ENCODE peak calls at places on chromosomes 2 and 18, in seven cellular contexts. O, Q, Y, D, X, F and T are unnamed samples.

GRCh38 chr2:152542995-152543481 is 174.2 kb downstream of the PRPF40A start:
- DNase-seq in F (peak), Y (peak), X (no peak), O (peak), Q (peak), D (no peak), T (peak)

GRCh38 chr2:12965540-12966269 is 249.0 kb downstream of the TRIB2 start:
- DNase-seq in F (peak), Q (peak), D (no peak), O (peak), Y (no peak), X (no peak), T (no peak)

GRCh38 chr18:41146301-41146700 is 808.7 kb upstream of the PIK3C3 start:
- DNase-seq in D (no peak), O (no peak), Q (no peak), X (no peak), Y (no peak), F (peak), T (no peak)

GRCh38 chr2:219662566-219662965 is 35.1 kb downstream of the SLC4A3 start:
- DNase-seq in O (no peak), Y (no peak), Q (no peak), D (peak), F (peak), X (no peak), T (peak)

GRCh38 chr2:160336091-160336490 is 136.0 kb upstream of the ITGB6 start:
- DNase-seq in O (peak), F (peak), X (no peak), D (no peak), Q (peak), Y (no peak), T (no peak)

GRCh38 chr18:48794251-48794970 is 156.4 kb downstream of the SMAD7 start:
- DNase-seq in Y (no peak), O (no peak), Q (no peak), F (no peak), D (no peak), X (no peak), T (no peak)

GRCh38 chr2:112884869-112885502 is 26.0 kb upstream of the IL37 start:
- DNase-seq in X (peak), Y (peak), F (peak), D (peak), O (no peak), Q (no peak), T (peak)

GRCh38 chr18:79394438-79395307 is 1.1 kb upstream of the NFATC1 start:
- DNase-seq in D (no peak), X (peak), Y (no peak), O (peak), F (peak), Q (peak), T (peak)

GRCh38 chr2:126634273-126634861 is 21.6 kb upstream of the GYPC start:
- DNase-seq in X (peak), Y (no peak), Q (no peak), D (peak), F (peak), O (peak), T (peak)

GRCh38 chr2:231597627-231598026 is 5.0 kb downstream of the TEX44 start:
- DNase-seq in Q (no peak), O (no peak), X (no peak), F (no peak), D (no peak), Y (no peak), T (peak)

GRCh38 chr18:79388043-79388442 is 7.7 kb upstream of the NFATC1 start:
- DNase-seq in Y (no peak), Q (no peak), O (no peak), D (no peak), X (no peak), F (no peak), T (no peak)

GRCh38 chr2:240650254-240650965 is 25.1 kb downstream of the GPR35 start:
- DNase-seq in O (no peak), X (peak), Y (no peak), F (no peak), Q (no peak), D (no peak), T (no peak)

GRCh38 chr2:224395646-224396390 is 6.1 kb downstream of the FAM124B start:
- DNase-seq in X (no peak), O (no peak), D (no peak), Y (no peak), Q (no peak), F (no peak), T (no peak)

GRCh38 chr2:32977228-32977758 is 30.5 kb downstream of the LTBP1 start:
- DNase-seq in O (no peak), X (no peak), D (no peak), F (no peak), Q (no peak), Y (no peak), T (no peak)

GRCh38 chr2:165687376-165687775 is 106.7 kb downstream of the GALNT3 start:
- DNase-seq in O (no peak), X (no peak), Q (no peak), D (no peak), Y (no peak), F (no peak), T (no peak)

GRCh38 chr2:11370377-11371098 is 26.1 kb upstream of the ROCK2 start:
- DNase-seq in F (no peak), X (no peak), Q (no peak), Y (no peak), D (no peak), O (peak), T (no peak)

GRCh38 chr18:63074987-63075404 is 244.6 kb downstream of the BCL2 start:
- DNase-seq in O (peak), F (peak), Q (peak), Y (peak), D (peak), X (peak), T (peak)

GRCh38 chr2:214378455-214379103 is 32.3 kb upstream of the VWC2L start:
- DNase-seq in Y (no peak), X (no peak), Q (no peak), F (peak), D (peak), O (no peak), T (no peak)

GRCh38 chr18:46039967-46040746 is 31.9 kb downstream of the PSTPIP2 start:
- DNase-seq in F (peak), O (no peak), Y (no peak), Q (no peak), D (no peak), X (no peak), T (no peak)

GRCh38 chr2:23351388-23352141 is 33.4 kb upstream of the KLHL29 start:
- DNase-seq in Q (peak), Y (peak), O (peak), F (peak), D (peak), X (peak), T (peak)

GRCh38 chr2:100365434-100365833 is 43.1 kb upstream of the LONRF2 start:
- DNase-seq in O (peak), Y (no peak), D (no peak), F (no peak), X (no peak), Q (peak), T (peak)

GRCh38 chr2:209463835-209464234 is 40.0 kb downstream of the MAP2 start:
- DNase-seq in D (no peak), O (no peak), Y (no peak), X (no peak), Q (no peak), F (no peak), T (no peak)

GRCh38 chr2:1731963-1732768 is 12.1 kb downstream of the PXDN start:
- DNase-seq in F (no peak), Q (peak), X (no peak), D (peak), Y (no peak), O (peak), T (no peak)

GRCh38 chr2:58834404-58834803 is 593.3 kb upstream of the FANCL start:
- DNase-seq in Y (peak), F (peak), X (peak), D (peak), O (peak), Q (peak), T (no peak)

GRCh38 chr2:1154710-1155594 is 204.3 kb downstream of the SNTG2 start:
- DNase-seq in X (no peak), Q (no peak), F (no peak), D (no peak), Y (no peak), O (no peak), T (no peak)

GRCh38 chr18:6543330-6543908 is 128.7 kb upstream of the L3MBTL4 start:
- DNase-seq in Y (no peak), F (peak), D (no peak), X (no peak), Q (peak), O (peak), T (no peak)

GRCh38 chr2:233358335-233358734 is 4.0 kb downstream of the DGKD start:
- DNase-seq in O (no peak), X (no peak), D (no peak), Q (no peak), F (no peak), Y (no peak), T (no peak)

GRCh38 chr2:156087875-156088274 is 244.6 kb downstream of the NR4A2 start:
- DNase-seq in X (no peak), Y (no peak), Q (peak), O (no peak), D (no peak), F (no peak), T (no peak)

GRCh38 chr2:120313695-120314615 is 32.0 kb upstream of the INHBB start:
- DNase-seq in Y (no peak), D (no peak), X (no peak), F (no peak), O (no peak), Q (no peak), T (no peak)

GRCh38 chr2:28626891-28627421 is 124.7 kb upstream of the PPP1CB start:
- DNase-seq in Y (no peak), D (no peak), X (no peak), O (peak), Q (peak), F (no peak), T (no peak)

GRCh38 chr18:49041677-49042570 is 91.2 kb upstream of the SMAD7 start:
- DNase-seq in Q (peak), O (peak), D (peak), X (no peak), Y (no peak), F (peak), T (peak)

GRCh38 chr2:189024861-189025618 is 50.9 kb downstream of the COL3A1 start:
- DNase-seq in O (no peak), Y (no peak), F (peak), Q (no peak), X (no peak), D (peak), T (no peak)

GRCh38 chr18:45201489-45201888 is 413.8 kb upstream of the SLC14A2 start:
- DNase-seq in F (no peak), Y (no peak), X (no peak), D (no peak), O (no peak), Q (no peak), T (no peak)

GRCh38 chr2:218398437-218399390 is 954 bp upstream of the CTDSP1 start:
- DNase-seq in X (peak), F (peak), Y (peak), O (peak), D (peak), Q (peak), T (peak)

GRCh38 chr2:39153312-39153711 is 32.5 kb upstream of the SOS1 start:
- DNase-seq in D (no peak), O (peak), X (no peak), Q (no peak), Y (no peak), F (no peak), T (no peak)

DNA sequence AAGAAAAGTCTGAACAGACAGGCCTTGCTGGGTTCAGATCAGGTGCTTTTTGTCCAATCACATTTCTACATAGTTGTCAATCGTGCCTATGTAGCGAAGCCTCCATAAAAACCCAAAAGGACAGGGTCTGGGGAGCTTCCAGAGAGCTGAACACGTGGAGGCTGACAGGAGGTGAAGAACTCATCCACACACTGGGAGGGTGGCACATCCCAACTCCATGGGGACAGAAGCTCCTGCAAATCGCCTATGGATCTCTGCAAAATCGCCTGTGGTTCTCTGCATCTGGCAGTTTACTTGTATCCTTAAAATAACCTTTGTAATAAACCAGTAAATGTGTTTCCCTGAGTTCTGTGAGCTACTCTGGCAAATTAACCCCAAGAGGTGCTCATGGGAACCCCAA is 12.4 kb downstream of the ALPK2 start:
- DNase-seq in O (no peak), Y (no peak), D (no peak), Q (no peak), F (no peak), X (no peak), T (no peak)
- H2BK120ac ChIP-seq in O (no peak), Y (no peak), D (no peak), Q (no peak), F (no peak), X (peak), T (no peak)

DNA sequence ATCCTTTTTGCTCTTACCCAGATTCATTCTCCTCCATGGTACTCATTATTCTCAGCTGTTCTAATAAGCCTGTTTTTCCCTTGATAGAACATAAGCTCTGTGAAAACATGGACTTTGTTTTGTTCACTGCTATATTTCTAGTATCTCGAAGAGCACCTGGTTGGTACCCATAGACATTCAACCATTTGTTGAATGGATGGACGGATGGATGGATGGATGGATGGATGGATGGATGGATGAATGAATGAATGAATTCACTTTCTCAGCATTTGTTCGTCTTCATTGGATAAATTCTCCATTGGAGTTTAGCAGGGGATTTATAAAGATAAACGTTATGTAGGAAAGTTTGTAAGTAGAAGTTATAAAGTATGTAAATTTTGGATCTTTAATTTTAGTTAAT is 2.9 kb downstream of the FAM171B start:
- DNase-seq in F (no peak), D (no peak), O (no peak), Q (no peak), Y (no peak), X (no peak), T (no peak)
- H2BK120ac ChIP-seq in F (no peak), D (no peak), O (no peak), Q (no peak), Y (no peak), X (no peak), T (no peak)

GRCh38 chr2:97645700-97646629 is at the start of gene COX5B:
- DNase-seq in Q (peak), O (peak), X (peak), F (peak), Y (peak), D (peak), T (peak)

GRCh38 chr2:97645112-97645699 is 656 bp upstream of the COX5B start:
- DNase-seq in F (peak), Y (peak), X (peak), D (peak), O (no peak), Q (no peak), T (no peak)

GRCh38 chr2:97646977-97647376 is 1.1 kb downstream of the COX5B start:
- DNase-seq in O (no peak), Y (no peak), F (no peak), X (peak), Q (no peak), D (no peak), T (no peak)

DNA sequence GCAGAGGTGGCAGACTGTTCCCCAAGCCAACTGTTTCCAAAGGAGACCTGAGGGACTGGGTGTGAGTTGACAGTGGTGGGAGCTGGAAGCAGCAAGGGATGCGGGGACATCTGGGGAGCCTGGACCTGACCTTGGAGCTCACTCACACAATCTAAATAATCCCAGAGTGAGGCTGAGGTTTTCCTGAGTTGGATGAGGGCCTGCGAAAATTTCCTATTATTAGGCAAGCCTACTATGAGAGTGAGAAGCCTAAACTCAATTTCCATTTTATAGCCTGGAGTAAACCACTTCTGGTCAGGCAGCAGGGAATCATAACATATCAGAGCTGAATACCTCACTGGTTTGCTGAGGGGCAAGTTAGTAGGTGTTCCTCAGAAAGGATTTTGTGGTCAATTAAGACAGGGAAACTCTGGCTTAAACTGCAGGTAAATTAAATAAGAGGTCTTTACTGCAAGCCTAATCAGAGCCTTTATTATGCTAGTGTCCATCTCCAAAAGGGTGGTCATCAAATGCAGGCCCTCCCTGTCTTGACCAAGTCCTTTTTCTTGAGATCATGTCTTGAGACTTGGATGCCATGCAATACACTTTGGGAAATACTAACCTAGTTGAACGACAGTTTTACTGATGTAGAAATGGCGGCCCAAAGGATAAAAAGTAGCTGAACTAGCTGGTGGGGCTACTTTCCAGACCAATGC is 1.7 kb upstream of the COX5B start:
- DNase-seq in Q (no peak), Y (no peak), O (no peak), D (no peak), X (peak), F (no peak), T (no peak)
- H2BK120ac ChIP-seq in Q (no peak), Y (no peak), O (no peak), D (no peak), X (no peak), F (no peak), T (no peak)

GRCh38 chr2:37507069-37507410 is 162.6 kb downstream of the QPCT start:
- DNase-seq in X (no peak), Y (no peak), O (no peak), Q (no peak), D (no peak), F (no peak), T (no peak)

GRCh38 chr2:37507703-37508102 is 163.3 kb downstream of the QPCT start:
- DNase-seq in D (no peak), Y (no peak), F (no peak), O (peak), X (no peak), Q (no peak), T (no peak)

GRCh38 chr2:37501121-37501520 is 156.7 kb downstream of the QPCT start:
- DNase-seq in D (no peak), Y (no peak), F (no peak), O (no peak), X (no peak), Q (no peak), T (no peak)

DNA sequence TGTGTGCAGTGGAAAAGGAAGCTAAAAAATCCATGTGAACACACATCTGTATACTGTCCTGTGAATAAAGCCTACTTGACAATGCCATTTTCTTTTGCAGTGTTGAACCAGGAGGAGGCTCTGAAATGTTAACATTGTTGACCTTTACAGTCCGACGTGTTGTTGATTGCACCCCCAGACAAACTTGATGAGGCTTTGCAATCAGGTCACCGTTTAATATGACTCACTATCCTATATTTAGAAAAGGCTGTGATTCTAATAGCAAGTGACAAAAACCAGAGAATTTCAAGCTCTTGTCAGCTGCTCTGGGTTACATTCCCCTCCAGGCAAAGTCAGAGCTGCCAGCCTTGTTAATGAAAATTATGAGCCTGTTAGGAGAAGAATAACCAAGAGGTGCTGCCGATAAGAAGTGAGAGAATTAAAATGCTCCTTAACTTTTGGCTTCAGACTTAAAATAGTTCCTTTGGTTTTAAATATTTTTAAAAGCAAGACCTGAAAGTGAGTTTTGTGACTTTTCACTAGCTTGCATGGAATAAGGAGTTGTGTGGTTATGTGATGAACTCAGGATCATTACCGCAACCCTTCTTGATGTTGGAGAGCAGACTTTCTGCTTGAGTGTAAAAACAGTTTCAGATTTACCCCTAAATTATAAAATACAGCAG is 162.1 kb downstream of the QPCT start:
- DNase-seq in X (no peak), F (peak), O (peak), Y (no peak), Q (peak), D (no peak), T (no peak)
- H2BK120ac ChIP-seq in X (no peak), F (no peak), O (peak), Y (no peak), Q (no peak), D (no peak), T (no peak)

DNA sequence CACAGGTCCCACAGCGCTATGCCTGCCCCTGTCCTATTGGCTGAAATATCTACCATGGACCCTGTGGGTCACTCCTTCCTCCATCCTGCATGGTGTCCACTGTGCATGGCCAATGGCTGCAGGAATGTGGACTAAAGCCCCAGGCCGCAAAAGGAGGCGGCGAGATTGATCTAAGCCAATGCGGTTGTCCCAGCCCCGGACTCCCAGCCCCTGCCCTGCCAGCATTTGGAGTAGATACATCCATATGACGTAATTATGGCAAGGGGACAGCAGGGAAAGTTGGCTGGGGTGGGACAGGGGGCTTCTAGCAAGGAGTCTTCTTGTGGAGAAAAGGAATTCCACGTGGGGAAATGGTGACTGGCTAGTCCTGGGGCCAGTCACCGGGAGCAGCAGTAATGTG is 11.4 kb upstream of the ZNF516 start:
- DNase-seq in X (no peak), Y (no peak), O (no peak), F (no peak), Q (no peak), D (no peak), T (no peak)
- H2BK120ac ChIP-seq in X (no peak), Y (no peak), O (no peak), F (no peak), Q (no peak), D (no peak), T (no peak)

GRCh38 chr2:180676520-180676919 is 303.9 kb upstream of the UBE2E3 start:
- DNase-seq in D (no peak), O (no peak), Q (no peak), X (no peak), Y (no peak), F (no peak), T (no peak)
- H2BK120ac ChIP-seq in D (no peak), O (no peak), Q (no peak), X (no peak), Y (no peak), F (peak), T (no peak)